ENCODE peak calls at places on chromosomes 13 and 19, in eight cellular contexts. K is heart right ventricle, D is foreskin fibroblast, O is thyroid gland, F is lung, I is lower leg skin, L is cardiac muscle cell, Y is body of pancreas. C is an unnamed sample.

GRCh38 chr19:1104452-1105216 is 840 bp downstream of the GPX4 start:
- DNase-seq in L (peak; percentile 90), O (peak; percentile 80), K (peak; percentile 78), D (peak; percentile 75), Y (peak; percentile 71), F (peak; percentile 72), I (no peak), C (no peak)

GRCh38 chr19:46616631-46617322 is 8.1 kb downstream of the PTGIR start:
- DNase-seq in O (peak; percentile 77), Y (peak; percentile 94), I (no peak), K (no peak), F (no peak), D (peak; percentile 77), L (peak; percentile 81), C (no peak)

GRCh38 chr13:64675256-64675892 is 2554.8 kb downstream of the PCDH9 start:
- DNase-seq in D (peak; percentile 75), L (no peak), O (no peak), Y (no peak), I (no peak), K (no peak), F (no peak), C (peak; percentile 4)

GRCh38 chr19:45175663-45176345 is 2.2 kb downstream of the TRAPPC6A start:
- DNase-seq in I (no peak), L (no peak), Y (no peak), F (no peak), O (no peak), D (no peak), K (no peak), C (no peak)

GRCh38 chr19:1266818-1267440 is 2.2 kb upstream of the CIRBP start:
- DNase-seq in L (peak; percentile 77), F (peak; percentile 79), D (no peak), I (no peak), Y (peak; percentile 70), K (peak; percentile 72), O (peak; percentile 72), C (no peak)

GRCh38 chr13:94318418-94318817 is 161.1 kb downstream of the DCT start:
- DNase-seq in D (no peak), K (no peak), L (no peak), Y (no peak), I (no peak), F (no peak), O (no peak), C (no peak)

GRCh38 chr13:45451282-45451681 is 13.5 kb upstream of the COG3 start:
- DNase-seq in O (no peak), Y (no peak), D (no peak), F (no peak), I (no peak), L (no peak), K (no peak), C (no peak)

GRCh38 chr19:16566161-16566560 is 6.1 kb downstream of the SLC35E1 start:
- DNase-seq in F (no peak), L (no peak), I (peak; percentile 49), O (peak; percentile 39), D (no peak), Y (no peak), K (no peak), C (no peak)

GRCh38 chr19:13906525-13906904 is 514 bp downstream of the CC2D1A start:
- DNase-seq in O (peak; percentile 62), L (no peak), Y (peak; percentile 63), K (peak; percentile 27), D (no peak), F (peak; percentile 41), I (no peak), C (no peak)

GRCh38 chr19:5057860-5058259 is 88.9 kb downstream of the KDM4B start:
- DNase-seq in O (no peak), F (no peak), D (no peak), I (no peak), L (peak; percentile 34), Y (no peak), K (no peak), C (no peak)

GRCh38 chr13:94433055-94433947 is 46.2 kb downstream of the DCT start:
- DNase-seq in Y (no peak), K (no peak), L (peak; percentile 86), D (no peak), F (no peak), I (no peak), O (no peak), C (no peak)

GRCh38 chr19:47447470-47448359 is 24.0 kb downstream of the SLC8A2 start:
- DNase-seq in I (no peak), D (peak; percentile 54), L (peak; percentile 87), K (no peak), Y (peak; percentile 34), F (peak; percentile 30), O (peak; percentile 5), C (no peak)

GRCh38 chr19:50657222-50657669 is 8.0 kb downstream of the C19orf81 start:
- DNase-seq in D (no peak), Y (no peak), O (no peak), L (no peak), K (no peak), I (no peak), F (no peak), C (no peak)

GRCh38 chr19:27774827-27775226 is 1438.1 kb downstream of the UQCRFS1 start:
- DNase-seq in F (no peak), L (no peak), Y (no peak), O (no peak), D (no peak), K (no peak), I (no peak), C (no peak)

GRCh38 chr19:27776524-27776923 is 1436.4 kb downstream of the UQCRFS1 start:
- DNase-seq in O (no peak), I (no peak), Y (no peak), D (no peak), F (no peak), K (no peak), L (no peak), C (no peak)

GRCh38 chr19:27776020-27776419 is 1436.9 kb downstream of the UQCRFS1 start:
- DNase-seq in Y (no peak), F (no peak), L (no peak), K (no peak), D (peak; percentile 17), I (no peak), O (no peak), C (no peak)

GRCh38 chr19:27774337-27774736 is 1438.6 kb downstream of the UQCRFS1 start:
- DNase-seq in D (no peak), O (no peak), L (no peak), I (no peak), Y (no peak), K (no peak), F (no peak), C (no peak)

DNA sequence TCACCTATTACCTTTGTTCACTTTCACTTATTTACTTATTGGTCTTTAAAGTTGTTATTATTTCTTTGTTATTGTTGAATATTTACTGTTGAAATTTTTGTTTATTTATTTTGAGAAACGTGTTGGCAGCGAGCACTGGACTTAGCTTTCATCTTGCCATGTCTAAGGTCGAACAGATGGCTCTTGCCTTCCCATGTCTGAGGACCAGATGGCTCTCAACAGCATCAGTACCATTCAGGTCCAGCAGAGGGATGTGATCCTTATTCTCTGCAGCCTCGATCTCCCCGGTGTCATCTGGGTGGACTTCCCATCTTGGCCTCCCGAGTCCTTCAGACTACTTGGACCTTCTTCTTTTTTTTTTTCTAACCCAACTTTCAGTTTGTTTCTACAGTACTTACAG is 1437.6 kb downstream of the UQCRFS1 start:
- DNase-seq in L (no peak), D (no peak), O (no peak), I (no peak), F (no peak), K (no peak), Y (no peak), C (no peak)
- TF ChIP-seq CTCF in L (no peak), D (no peak), O (no peak), I (no peak), F (no peak), K (no peak), Y (no peak), C (no peak)

GRCh38 chr13:98315466-98315865 is 138.4 kb upstream of the RNF113B start:
- DNase-seq in F (no peak), K (no peak), O (peak; percentile 59), D (peak; percentile 66), Y (no peak), L (no peak), I (no peak), C (no peak)
- TF ChIP-seq CTCF in F (no peak), K (no peak), O (no peak), D (peak; percentile 6), Y (no peak), L (no peak), I (no peak), C (peak; percentile 6)

DNA sequence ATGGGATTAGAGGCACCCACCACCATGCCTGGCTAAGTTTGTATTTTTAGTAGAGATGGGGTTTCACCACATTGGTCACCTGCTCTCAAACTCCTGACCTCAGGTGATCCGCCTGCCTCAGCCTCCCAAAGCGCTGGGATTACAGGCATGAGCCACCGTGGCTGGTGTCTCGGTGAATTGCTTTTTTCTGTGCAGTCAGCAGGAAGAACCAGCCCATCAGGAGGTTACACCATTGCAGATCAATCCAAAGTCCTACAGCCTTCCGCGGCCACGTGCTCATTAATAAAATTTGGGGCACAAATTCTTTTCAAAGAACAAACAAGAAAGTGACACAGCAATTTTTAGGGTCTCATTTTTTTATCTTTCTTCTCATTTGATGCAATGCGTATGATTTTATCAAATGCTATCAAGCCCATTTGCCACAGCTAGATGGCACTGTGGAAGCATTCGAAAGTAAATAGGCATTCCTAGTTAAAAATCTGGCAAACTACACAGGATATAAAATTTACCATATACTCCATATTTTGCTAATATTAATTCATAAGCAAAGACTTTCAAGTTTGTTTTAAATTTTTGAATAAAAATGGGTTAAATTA is 54.4 kb upstream of the ZNF835 start:
- DNase-seq in K (no peak), O (peak; percentile 4), Y (no peak), L (no peak), F (no peak), D (no peak), I (no peak), C (no peak)
- TF ChIP-seq CTCF in K (peak; percentile 57), O (peak; percentile 48), Y (peak; percentile 19), L (no peak), F (no peak), D (peak; percentile 9), I (no peak), C (peak; percentile 15)

GRCh38 chr19:32336259-32337111 is 8.9 kb upstream of the ZNF507 start:
- DNase-seq in F (no peak), D (peak; percentile 43), O (no peak), L (peak; percentile 60), Y (no peak), I (no peak), K (no peak), C (no peak)
- TF ChIP-seq CTCF in F (no peak), D (peak; percentile 9), O (no peak), L (peak; percentile 28), Y (no peak), I (no peak), K (peak; percentile 28), C (no peak)

DNA sequence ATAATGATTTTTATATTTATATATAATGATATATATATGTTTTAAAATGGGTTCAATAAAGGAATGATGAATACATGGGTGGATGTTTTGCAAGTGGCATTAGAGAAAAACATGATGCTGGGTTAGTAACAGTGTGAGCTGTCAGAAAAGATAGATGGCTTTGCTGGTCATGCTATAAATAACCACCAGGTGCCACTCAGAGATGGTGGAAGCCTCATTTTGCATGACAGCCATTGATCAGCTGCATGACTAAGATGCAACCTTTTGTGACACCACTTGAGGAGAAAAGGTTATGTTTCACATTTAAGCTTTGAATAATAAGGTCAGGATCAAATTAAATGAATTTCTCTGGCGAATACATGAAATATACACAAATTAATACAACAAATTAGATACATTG is 737.7 kb downstream of the PCDH9 start:
- DNase-seq in F (no peak), D (no peak), I (no peak), Y (no peak), K (no peak), O (no peak), L (peak; percentile 38), C (no peak)
- TF ChIP-seq CTCF in F (no peak), D (no peak), I (no peak), Y (no peak), K (peak; percentile 25), O (peak; percentile 28), L (no peak), C (no peak)

GRCh38 chr13:40170982-40171381 is 495.5 kb downstream of the FOXO1 start:
- DNase-seq in F (no peak), Y (no peak), K (no peak), D (no peak), O (no peak), I (no peak), L (no peak), C (no peak)
- TF ChIP-seq CTCF in F (no peak), Y (no peak), K (no peak), D (no peak), O (no peak), I (no peak), L (no peak), C (no peak)

C was measured in astrocyte of the cerebellum.